ENCODE peak calls at places on chromosomes 13 and 19, in eight cellular contexts. A, L, W, N, M, G, U and C are unnamed samples.
A peak's percentile ranks its signal among the peaks of the same experiment; 100 is the strongest.

GRCh38 chr13:74111399-74111798 is 22.8 kb downstream of the KLF12 start:
- DNase-seq in M (no peak), G (no peak), N (no peak), W (no peak), A (no peak), L (no peak), U (no peak), C (no peak)

GRCh38 chr19:1494115-1494815 is 3.3 kb downstream of the REEP6 start:
- DNase-seq in M (no peak), U (no peak), N (no peak), A (no peak), W (no peak), L (no peak), G (no peak), C (no peak)

GRCh38 chr19:54011507-54012211 is 20.2 kb downstream of the CACNG6 start:
- DNase-seq in L (no peak), G (no peak), U (no peak), A (no peak), W (no peak), N (no peak), M (no peak), C (no peak)

GRCh38 chr13:62512194-62513141 is 1096.8 kb upstream of the PCDH20 start:
- DNase-seq in G (no peak), N (peak; percentile 58), A (peak; percentile 20), U (peak; percentile 9), M (peak; percentile 28), L (no peak), W (peak; percentile 61), C (no peak)

GRCh38 chr13:49584771-49585182 is 581 bp downstream of the RCBTB1 start:
- DNase-seq in W (no peak), N (no peak), A (no peak), G (no peak), L (no peak), M (no peak), U (peak; percentile 43), C (no peak)

GRCh38 chr19:46388311-46389095 is 24.9 kb downstream of the CCDC8 start:
- DNase-seq in A (no peak), G (no peak), M (peak; percentile 61), W (no peak), L (no peak), N (no peak), U (no peak), C (no peak)

GRCh38 chr13:95457294-95457693 is 95.2 kb upstream of the CLDN10 start:
- DNase-seq in L (no peak), G (no peak), A (no peak), U (no peak), N (no peak), M (no peak), W (no peak), C (no peak)

GRCh38 chr13:31029129-31029528 is 96.7 kb downstream of the TEX26 start:
- DNase-seq in W (no peak), U (no peak), N (peak; percentile 52), L (no peak), M (no peak), A (no peak), G (no peak), C (no peak)

GRCh38 chr19:33785795-33786194 is 10.9 kb upstream of the KCTD15 start:
- DNase-seq in A (no peak), L (no peak), W (no peak), N (no peak), U (no peak), M (no peak), G (no peak), C (no peak)

GRCh38 chr13:51325837-51326236 is 13.7 kb upstream of the SERPINE3 start:
- DNase-seq in G (no peak), L (no peak), U (no peak), N (no peak), W (no peak), A (no peak), M (no peak), C (peak; percentile 28)

GRCh38 chr19:8501968-8502367 is 472 bp downstream of the PRAM1 start:
- DNase-seq in W (no peak), U (no peak), A (no peak), G (no peak), N (no peak), L (no peak), M (no peak), C (no peak)

GRCh38 chr19:8499048-8499833 is 3.2 kb downstream of the PRAM1 start:
- DNase-seq in L (no peak), A (no peak), W (no peak), N (no peak), U (no peak), M (no peak), G (no peak), C (no peak)

GRCh38 chr19:8500158-8500557 is 2.3 kb downstream of the PRAM1 start:
- DNase-seq in N (no peak), W (no peak), A (no peak), G (no peak), L (no peak), M (no peak), U (no peak), C (no peak)

GRCh38 chr19:8503506-8503905 is 1.1 kb upstream of the PRAM1 start:
- DNase-seq in G (no peak), L (no peak), M (no peak), A (no peak), N (no peak), U (no peak), W (no peak), C (no peak)

DNA sequence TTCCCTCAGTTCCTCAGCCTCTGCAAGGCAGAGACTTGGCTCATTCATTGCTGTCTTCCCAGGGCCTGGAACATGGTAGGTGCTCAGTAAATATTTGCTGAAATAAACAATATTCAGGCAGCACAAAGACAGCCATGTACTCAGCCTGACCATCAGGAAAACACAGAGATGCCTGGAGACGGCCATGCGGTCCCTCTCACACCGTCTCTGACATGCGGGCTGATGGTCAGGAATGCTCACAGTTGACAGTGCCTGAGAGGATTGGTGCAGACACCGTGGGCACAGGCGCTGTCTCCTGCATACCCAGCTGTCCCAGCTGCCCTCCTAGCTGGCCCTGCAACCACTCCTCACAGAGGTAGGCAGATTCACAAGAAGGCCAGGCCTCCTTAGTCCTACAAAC is 893 bp downstream of the PRAM1 start:
- DNase-seq in M (no peak), A (no peak), W (no peak), G (no peak), N (no peak), L (no peak), U (no peak), C (no peak)
- H3K4me1 ChIP-seq in M (peaks cover 13% of the 10 kb centered on the region), A (peaks cover 2% of the 10 kb centered on the region), W (peaks cover 6% of the 10 kb centered on the region), G (peaks cover 2% of the 10 kb centered on the region), N (peaks cover 9% of the 10 kb centered on the region), L (no peaks in the 10 kb centered on the region), U (peaks cover 8% of the 10 kb centered on the region), C (peaks cover 10% of the 10 kb centered on the region)

GRCh38 chr19:44907613-44908012 is 2.0 kb downstream of the APOE start:
- DNase-seq in L (no peak), G (no peak), W (no peak), N (no peak), U (no peak), A (no peak), M (no peak), C (no peak)

GRCh38 chr19:44905437-44906160 is at the start of gene APOE:
- DNase-seq in W (peak; percentile 71), G (no peak), A (no peak), L (no peak), U (no peak), N (no peak), M (no peak), C (no peak)

GRCh38 chr19:44903216-44903601 is 2.4 kb upstream of the APOE start:
- DNase-seq in A (no peak), M (no peak), N (no peak), W (no peak), U (no peak), G (no peak), L (no peak), C (no peak)

GRCh38 chr19:44903602-44904425 is 1.8 kb upstream of the APOE start:
- DNase-seq in G (peak; percentile 58), W (peak; percentile 69), N (peak; percentile 88), M (peak; percentile 85), L (peak; percentile 78), A (peak; percentile 78), U (peak; percentile 73), C (peak; percentile 85)

DNA sequence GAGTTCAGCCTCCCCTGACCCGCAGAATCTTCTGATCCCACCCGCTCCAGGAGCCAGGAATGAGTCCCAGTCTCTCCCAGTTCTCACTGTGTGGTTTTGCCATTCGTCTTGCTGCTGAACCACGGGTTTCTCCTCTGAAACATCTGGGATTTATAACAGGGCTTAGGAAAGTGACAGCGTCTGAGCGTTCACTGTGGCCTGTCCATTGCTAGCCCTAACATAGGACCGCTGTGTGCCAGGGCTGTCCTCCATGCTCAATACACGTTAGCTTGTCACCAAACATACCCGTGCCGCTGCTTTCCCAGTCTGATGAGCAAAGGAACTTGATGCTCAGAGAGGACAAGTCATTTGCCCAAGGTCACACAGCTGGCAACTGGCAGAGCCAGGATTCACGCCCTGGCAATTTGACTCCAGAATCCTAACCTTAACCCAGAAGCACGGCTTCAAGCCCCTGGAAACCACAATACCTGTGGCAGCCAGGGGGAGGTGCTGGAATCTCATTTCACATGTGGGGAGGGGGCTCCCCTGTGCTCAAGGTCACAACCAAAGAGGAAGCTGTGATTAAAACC is 1.1 kb upstream of the APOE start:
- DNase-seq in A (no peak), G (no peak), M (no peak), W (no peak), N (no peak), L (no peak), U (no peak), C (no peak)
- TF ChIP-seq CTCF in A (no peak), G (no peak), M (no peak), W (peak; percentile 33), N (no peak), L (no peak), U (peak; percentile 13), C (no peak)

GRCh38 chr19:4909172-4909896 is at the start of gene UHRF1:
- DNase-seq in W (peak; percentile 18), M (no peak), G (no peak), A (no peak), U (no peak), N (no peak), L (no peak), C (no peak)

GRCh38 chr19:4909897-4910593 is 744 bp downstream of the UHRF1 start:
- DNase-seq in U (peak; percentile 87), W (peak; percentile 96), L (peak; percentile 89), N (peak; percentile 94), G (peak; percentile 91), M (peak; percentile 96), A (peak; percentile 91), C (peak; percentile 90)

GRCh38 chr19:4910594-4911273 is 1.4 kb downstream of the UHRF1 start:
- DNase-seq in A (no peak), W (no peak), G (peak; percentile 19), M (no peak), L (no peak), U (peak; percentile 40), N (no peak), C (no peak)

GRCh38 chr19:4911786-4912672 is 2.7 kb downstream of the UHRF1 start:
- DNase-seq in L (peak; percentile 70), U (peak; percentile 83), W (peak; percentile 57), G (peak; percentile 40), N (peak; percentile 94), A (no peak), M (no peak), C (peak; percentile 80)

GRCh38 chr19:4911314-4911713 is 2.0 kb downstream of the UHRF1 start:
- DNase-seq in G (no peak), U (no peak), A (no peak), N (no peak), L (no peak), M (no peak), W (no peak), C (no peak)
- H3K4me1 ChIP-seq in G (peaks cover 4% of the 10 kb centered on the region), U (peaks cover 39% of the 10 kb centered on the region), A (peaks cover 15% of the 10 kb centered on the region), N (peaks cover 22% of the 10 kb centered on the region), L (no peaks in the 10 kb centered on the region), M (peaks cover 26% of the 10 kb centered on the region), W (peaks cover 3% of the 10 kb centered on the region), C (peaks cover 26% of the 10 kb centered on the region)

GRCh38 chr19:35868172-35868822 is at the start of gene APLP1:
- DNase-seq in M (peak; percentile 86), G (peak; percentile 71), U (peak; percentile 39), W (peak; percentile 84), A (peak; percentile 61), L (peak; percentile 49), N (peak; percentile 81), C (peak; percentile 67)
- TF ChIP-seq CTCF in M (no peak), G (no peak), U (no peak), W (no peak), A (no peak), L (no peak), N (no peak), C (no peak)